ENCODE peak calls at places on chromosomes 4 and X, in four cellular contexts. U is GM04504; T is CD8-positive, alpha-beta memory T cell; P is AG09309. O is an unnamed sample.

GRCh38 chr4:152935661-152936445 is at the start of gene FHDC1:
- DNase-seq in U (no peak), T (no peak), P (no peak), O (no peak)

GRCh38 chrX:27463187-27463586 is at the start of gene PPP4R3C:
- DNase-seq in U (no peak), T (no peak), P (no peak), O (no peak)

GRCh38 chr4:86872135-86872534 is 20.1 kb downstream of the C4orf36 start:
- DNase-seq in U (no peak), T (no peak), P (no peak), O (no peak)

GRCh38 chr4:40858946-40859345 is 109.2 kb downstream of the NSUN7 start:
- DNase-seq in U (no peak), T (no peak), P (no peak), O (peak)

GRCh38 chrX:37976153-37976552 is 30.2 kb upstream of the SYTL5 start:
- DNase-seq in U (no peak), T (no peak), P (no peak), O (no peak)

GRCh38 chrX:107826286-107827136 is 845 bp downstream of the MID2 start:
- DNase-seq in U (peak), T (peak), P (no peak), O (no peak)

GRCh38 chr4:38150766-38151165 is 190.6 kb downstream of the PTTG2 start:
- DNase-seq in U (peak), T (no peak), P (peak), O (no peak)

GRCh38 chrX:140480765-140481164 is 24.1 kb downstream of the SOX3 start:
- DNase-seq in U (no peak), T (no peak), P (no peak), O (no peak)

GRCh38 chrX:67544871-67545771 is 1.3 kb downstream of the AR start:
- DNase-seq in U (no peak), T (no peak), P (no peak), O (no peak)

GRCh38 chr4:88335092-88335665 is 43.5 kb upstream of the HERC6 start:
- DNase-seq in U (no peak), T (no peak), P (no peak), O (no peak)

GRCh38 chr4:1060121-1060520 is 48.7 kb downstream of the FGFRL1 start:
- DNase-seq in U (no peak), T (no peak), P (no peak), O (peak)

GRCh38 chr4:25908491-25908901 is 5.5 kb upstream of the SMIM20 start:
- DNase-seq in U (peak), T (no peak), P (peak), O (no peak)

GRCh38 chrX:46712733-46713132 is 46.2 kb downstream of the SLC9A7 start:
- DNase-seq in U (no peak), T (no peak), P (no peak), O (no peak)

GRCh38 chrX:41482153-41482850 is 35.2 kb downstream of the NYX start:
- DNase-seq in U (no peak), T (no peak), P (no peak), O (no peak)

GRCh38 chrX:9747644-9748043 is 18.0 kb downstream of the GPR143 start:
- DNase-seq in U (no peak), T (no peak), P (no peak), O (no peak)

GRCh38 chr4:122053186-122053585 is 98.9 kb upstream of the BLTP1 start:
- DNase-seq in U (no peak), T (no peak), P (no peak), O (no peak)

GRCh38 chr4:81913427-81913878 is 441.7 kb upstream of the RASGEF1B start:
- DNase-seq in U (peak), T (peak), P (no peak), O (no peak)

GRCh38 chr4:156764145-156764544 is 207.5 kb downstream of the PDGFC start:
- DNase-seq in U (no peak), T (no peak), P (no peak), O (no peak)

GRCh38 chrX:10197597-10198210 is 40.9 kb downstream of the CLCN4 start:
- DNase-seq in U (no peak), T (no peak), P (no peak), O (no peak)

O was measured in ascending aorta.